ENCODE peak calls at places on chromosomes 1 and 21, in six cellular contexts. J is HCT116, V is breast epithelium, A is GM23338, O is SK-N-SH, I is Panc1. M is an unnamed sample. For H3K27me3, the result is how much of the 10 kb centered on the place peaks cover.

GRCh38 chr1:212401838-212402582 is 12.7 kb downstream of the PACC1 start:
- DNase-seq in J (no peak), V (no peak), A (no peak), O (no peak), I (no peak), M (no peak)

GRCh38 chr1:63448741-63449140 is 74.3 kb downstream of the ITGB3BP start:
- DNase-seq in J (no peak), V (no peak), A (no peak), O (no peak), I (no peak), M (no peak)

GRCh38 chr1:112672009-112672408 is 2.5 kb upstream of the MOV10 start:
- DNase-seq in J (no peak), V (no peak), A (peak), O (no peak), I (no peak), M (no peak)

GRCh38 chr1:239814306-239814881 is 277.3 kb upstream of the FMN2 start:
- DNase-seq in J (no peak), V (peak), A (peak), O (peak), I (peak), M (no peak)

GRCh38 chr1:201153474-201154388 is 543 bp downstream of the TMEM9 start:
- DNase-seq in J (no peak), V (no peak), A (peak), O (no peak), I (no peak), M (no peak)

GRCh38 chr1:43743206-43743605 is 35.9 kb downstream of the ST3GAL3 start:
- DNase-seq in J (no peak), V (no peak), A (no peak), O (no peak), I (no peak), M (no peak)

GRCh38 chr1:94746635-94747525 is 73.3 kb upstream of the SLC44A3 start:
- DNase-seq in J (no peak), V (no peak), A (no peak), O (no peak), I (no peak), M (no peak)

GRCh38 chr1:206890690-206891089 is 6.6 kb upstream of the IL24 start:
- DNase-seq in J (no peak), V (no peak), A (no peak), O (no peak), I (no peak), M (no peak)

GRCh38 chr1:38680801-38681510 is 178.6 kb downstream of the RRAGC start:
- DNase-seq in J (no peak), V (no peak), A (peak), O (no peak), I (no peak), M (no peak)

GRCh38 chr1:246836647-246837046 is 95.1 kb downstream of the AHCTF1 start:
- DNase-seq in J (no peak), V (no peak), A (no peak), O (no peak), I (no peak), M (no peak)

GRCh38 chr21:39580744-39581143 is 32.0 kb upstream of the B3GALT5 start:
- DNase-seq in J (no peak), V (no peak), A (no peak), O (no peak), I (no peak), M (no peak)

GRCh38 chr1:32335951-32336867 is at the start of gene MARCKSL1:
- DNase-seq in J (peak), V (peak), A (peak), O (peak), I (no peak), M (peak)

GRCh38 chr1:227749916-227750710 is 14.9 kb downstream of the SNAP47 start:
- DNase-seq in J (no peak), V (no peak), A (no peak), O (no peak), I (no peak), M (no peak)

GRCh38 chr1:100921110-100921706 is 25.3 kb downstream of the SLC30A7 start:
- DNase-seq in J (peak), V (no peak), A (peak), O (peak), I (peak), M (no peak)

GRCh38 chr1:97186381-97186780 is 464.8 kb downstream of the PTBP2 start:
- DNase-seq in J (peak), V (no peak), A (peak), O (no peak), I (no peak), M (no peak)

GRCh38 chr1:63321061-63321787 is 1.1 kb upstream of the FOXD3 start:
- DNase-seq in J (no peak), V (no peak), A (peak), O (peak), I (no peak), M (no peak)

GRCh38 chr1:11847667-11848445 is at the start of gene NPPA:
- DNase-seq in J (no peak), V (no peak), A (no peak), O (peak), I (no peak), M (no peak)

GRCh38 chr1:164561007-164561406 is 2.0 kb downstream of the PBX1 start:
- DNase-seq in J (no peak), V (no peak), A (no peak), O (no peak), I (no peak), M (no peak)

GRCh38 chr1:161402446-161402845 is 34.8 kb upstream of the CFAP126 start:
- DNase-seq in J (no peak), V (no peak), A (no peak), O (no peak), I (no peak), M (no peak)

GRCh38 chr1:117679299-117679698 is 73.5 kb downstream of the TENT5C start:
- DNase-seq in J (no peak), V (no peak), A (no peak), O (no peak), I (no peak), M (no peak)

GRCh38 chr1:117678246-117678977 is 72.6 kb downstream of the TENT5C start:
- DNase-seq in J (no peak), V (no peak), A (no peak), O (peak), I (no peak), M (no peak)

GRCh38 chr1:117681093-117681950 is 75.5 kb downstream of the TENT5C start:
- DNase-seq in J (no peak), V (no peak), A (peak), O (no peak), I (no peak), M (no peak)

GRCh38 chr1:117680316-117681002 is 74.6 kb downstream of the TENT5C start:
- DNase-seq in J (no peak), V (no peak), A (no peak), O (no peak), I (no peak), M (no peak)

GRCh38 chr1:117679868-117680267 is 74.0 kb downstream of the TENT5C start:
- DNase-seq in J (no peak), V (no peak), A (no peak), O (no peak), I (no peak), M (no peak)
- TF ChIP-seq POLR2AphosphoS5 in J (no peak), V (no peak), A (no peak), O (no peak), I (no peak), M (no peak)

GRCh38 chr1:234311414-234311813 is 61.8 kb upstream of the COA6 start:
- DNase-seq in J (no peak), V (peak), A (no peak), O (no peak), I (no peak), M (no peak)

GRCh38 chr1:234316486-234316885 is 56.8 kb upstream of the COA6 start:
- DNase-seq in J (no peak), V (no peak), A (no peak), O (no peak), I (no peak), M (no peak)

GRCh38 chr1:234315091-234315541 is 58.1 kb upstream of the COA6 start:
- DNase-seq in J (no peak), V (no peak), A (no peak), O (no peak), I (peak), M (no peak)

GRCh38 chr1:234313171-234313570 is 60.1 kb upstream of the COA6 start:
- DNase-seq in J (no peak), V (no peak), A (no peak), O (no peak), I (no peak), M (no peak)

DNA sequence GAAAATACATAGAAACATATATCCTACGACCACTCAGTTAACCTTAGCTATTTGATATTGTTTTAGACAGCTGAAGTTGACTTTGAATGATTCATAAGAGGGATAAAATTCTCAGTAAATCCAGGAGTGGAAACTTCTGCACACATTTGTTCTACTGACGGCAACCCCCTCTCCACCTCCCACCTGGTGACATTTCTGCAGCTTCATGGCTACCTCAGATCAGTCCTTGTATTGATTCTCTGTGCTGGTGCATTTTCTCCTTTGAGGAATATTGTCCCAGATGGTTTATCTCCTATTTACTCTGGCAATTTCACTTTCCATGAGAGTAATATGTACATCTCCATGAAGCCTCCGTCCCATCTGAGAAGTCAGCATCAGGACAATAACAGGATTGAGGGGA is 57.7 kb upstream of the COA6 start:
- DNase-seq in J (no peak), V (no peak), A (no peak), O (no peak), I (no peak), M (no peak)
- H3K27me3 ChIP-seq in J (under half), V (under half), A (under half), O (under half), I (under half), M (under half)

GRCh38 chr1:59396387-59396786 is 99.5 kb downstream of the FGGY start:
- DNase-seq in J (no peak), V (no peak), A (no peak), O (no peak), I (no peak), M (no peak)

GRCh38 chr1:59394706-59395417 is 98.0 kb downstream of the FGGY start:
- DNase-seq in J (no peak), V (no peak), A (no peak), O (no peak), I (no peak), M (no peak)

GRCh38 chr1:59390307-59390706 is 93.4 kb downstream of the FGGY start:
- DNase-seq in J (no peak), V (no peak), A (no peak), O (no peak), I (no peak), M (no peak)

GRCh38 chr1:59391216-59392179 is 94.6 kb downstream of the FGGY start:
- DNase-seq in J (no peak), V (no peak), A (no peak), O (no peak), I (no peak), M (no peak)

GRCh38 chr1:59393211-59394180 is 96.6 kb downstream of the FGGY start:
- DNase-seq in J (no peak), V (peak), A (peak), O (no peak), I (no peak), M (no peak)
- TF ChIP-seq POLR2AphosphoS5 in J (no peak), V (peak), A (no peak), O (no peak), I (no peak), M (no peak)

DNA sequence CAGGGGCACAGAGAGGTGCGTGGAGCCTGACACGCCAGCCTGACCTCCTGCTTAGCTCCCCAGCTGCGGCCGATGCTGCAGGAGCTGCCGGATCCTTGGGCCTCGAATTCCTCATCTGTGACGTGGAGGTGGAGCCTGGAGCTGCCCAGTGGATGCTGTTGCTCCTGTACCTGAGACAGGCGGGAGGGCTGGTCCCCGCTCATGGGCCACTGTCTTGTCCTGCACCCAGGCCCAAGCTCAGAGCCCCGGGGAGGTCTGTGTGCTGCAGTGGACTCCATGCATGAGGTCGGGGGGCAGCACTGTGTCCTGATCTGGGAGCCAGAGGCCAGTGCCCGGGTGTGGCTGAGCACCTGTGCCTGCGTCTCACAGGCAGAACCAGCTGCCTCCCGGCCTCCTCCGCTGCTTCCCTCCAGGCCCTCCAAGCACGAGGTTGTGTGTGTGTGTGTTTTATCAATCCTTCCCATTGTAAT is 55.4 kb upstream of the TTC34 start:
- DNase-seq in J (no peak), V (no peak), A (no peak), O (no peak), I (no peak), M (no peak)
- H3K27me3 ChIP-seq in J (under half), V (under half), A (under half), O (under half), I (under half), M (under half)

DNA sequence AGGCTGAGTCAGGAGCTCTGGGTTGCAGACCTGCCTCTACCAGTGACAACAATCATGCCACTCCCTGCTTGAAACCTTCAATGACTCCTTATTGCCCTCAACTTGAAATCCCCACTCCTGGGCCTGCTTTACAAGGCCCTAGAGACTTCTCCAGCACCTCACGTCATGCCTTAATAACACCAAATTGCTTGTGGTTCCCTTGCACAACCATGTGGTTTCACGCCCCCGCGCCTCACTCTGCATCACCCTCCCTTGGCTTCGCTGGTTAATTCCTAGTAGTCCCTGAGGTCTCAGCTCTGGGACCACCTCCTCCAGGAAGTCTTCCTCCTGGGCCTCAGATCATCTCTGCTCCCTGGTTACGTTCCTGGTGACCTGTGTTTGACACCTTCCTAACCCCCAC is 33.0 kb downstream of the EPHA2 start:
- DNase-seq in J (no peak), V (peak), A (no peak), O (no peak), I (no peak), M (peak)
- TF ChIP-seq POLR2AphosphoS5 in J (no peak), V (peak), A (no peak), O (no peak), I (no peak), M (peak)